ENCODE peak calls at places on chromosomes 6 and 20, in ten cellular contexts. Z is Peyer's patch; S is CD8-positive, alpha-beta T cell; N is lower lobe of right lung; H is esophagus muscularis mucosa; V is heart left ventricle; W is heart right ventricle; L is HL-60; J is left ventricle myocardium inferior; I is sigmoid colon. A is an unnamed sample.

GRCh38 chr6:41636803-41637178 is 1.5 kb upstream of the MDFI start:
- DNase-seq in Z (peak), S (no peak), N (peak), H (no peak), V (peak), W (no peak), L (no peak), J (no peak), I (peak), A (no peak)

GRCh38 chr6:89941031-89941775 is 46.9 kb downstream of the GJA10 start:
- DNase-seq in Z (no peak), S (no peak), N (peak), H (no peak), V (no peak), W (no peak), L (no peak), J (no peak), I (no peak), A (no peak)

GRCh38 chr20:3228750-3229032 is 10.3 kb downstream of the SLC4A11 start:
- DNase-seq in Z (no peak), S (no peak), N (no peak), H (no peak), V (no peak), W (no peak), L (no peak), J (no peak), I (no peak), A (no peak)

GRCh38 chr6:157273756-157274088 is 49.6 kb downstream of the TMEM242 start:
- DNase-seq in Z (peak), S (peak), N (peak), H (no peak), V (peak), W (peak), L (no peak), J (peak), I (no peak), A (no peak)

GRCh38 chr6:132969188-132969587 is 154.8 kb downstream of the RPS12 start:
- DNase-seq in Z (no peak), S (no peak), N (no peak), H (no peak), V (no peak), W (no peak), L (no peak), J (no peak), I (no peak), A (no peak)

GRCh38 chr20:63961664-63962425 is 5.6 kb upstream of the UCKL1 start:
- DNase-seq in Z (no peak), S (no peak), N (no peak), H (no peak), V (peak), W (no peak), L (no peak), J (peak), I (peak), A (no peak)

GRCh38 chr6:141415896-141416295 is 716.8 kb upstream of the GJE1 start:
- DNase-seq in Z (no peak), S (no peak), N (no peak), H (no peak), V (no peak), W (no peak), L (no peak), J (no peak), I (no peak), A (no peak)

GRCh38 chr6:26240157-26240980 is 124.6 kb upstream of the BTN3A2 start:
- DNase-seq in Z (peak), S (peak), N (peak), H (no peak), V (peak), W (no peak), L (no peak), J (peak), I (peak), A (no peak)

GRCh38 chr20:23205656-23206055 is 119.5 kb upstream of the CD93 start:
- DNase-seq in Z (no peak), S (no peak), N (peak), H (peak), V (peak), W (peak), L (no peak), J (peak), I (peak), A (peak)

GRCh38 chr6:158663465-158664167 is 13.8 kb downstream of the SYTL3 start:
- DNase-seq in Z (no peak), S (no peak), N (no peak), H (no peak), V (no peak), W (no peak), L (no peak), J (no peak), I (no peak), A (no peak)

GRCh38 chr6:75791881-75792280 is 42.8 kb downstream of the MYO6 start:
- DNase-seq in Z (no peak), S (no peak), N (no peak), H (no peak), V (no peak), W (no peak), L (no peak), J (no peak), I (no peak), A (no peak)

GRCh38 chr6:69061066-69061465 is 426.0 kb downstream of the ADGRB3 start:
- DNase-seq in Z (no peak), S (no peak), N (no peak), H (no peak), V (no peak), W (no peak), L (no peak), J (no peak), I (no peak), A (no peak)

GRCh38 chr6:168165891-168166290 is 86.9 kb upstream of the FRMD1 start:
- DNase-seq in Z (no peak), S (no peak), N (no peak), H (no peak), V (no peak), W (no peak), L (no peak), J (no peak), I (no peak), A (no peak)

GRCh38 chr6:21214738-21215448 is 378.7 kb upstream of the SOX4 start:
- DNase-seq in Z (no peak), S (no peak), N (no peak), H (no peak), V (no peak), W (no peak), L (no peak), J (no peak), I (no peak), A (no peak)

GRCh38 chr20:53739799-53740785 is 146.5 kb upstream of the ZNF217 start:
- DNase-seq in Z (no peak), S (no peak), N (no peak), H (no peak), V (no peak), W (no peak), L (peak), J (no peak), I (no peak), A (no peak)

GRCh38 chr20:63133481-63134091 is 82.3 kb downstream of the YTHDF1 start:
- DNase-seq in Z (peak), S (no peak), N (peak), H (no peak), V (peak), W (peak), L (no peak), J (no peak), I (peak), A (no peak)

GRCh38 chr6:42249279-42249678 is 31.6 kb upstream of the MRPS10 start:
- DNase-seq in Z (no peak), S (no peak), N (no peak), H (no peak), V (no peak), W (no peak), L (peak), J (no peak), I (no peak), A (no peak)

GRCh38 chr6:137849076-137849708 is 17.9 kb upstream of the TNFAIP3 start:
- DNase-seq in Z (no peak), S (no peak), N (no peak), H (no peak), V (no peak), W (no peak), L (no peak), J (no peak), I (no peak), A (no peak)

GRCh38 chr6:105994522-105995402 is 91.4 kb upstream of the PRDM1 start:
- DNase-seq in Z (peak), S (peak), N (peak), H (no peak), V (peak), W (peak), L (peak), J (peak), I (peak), A (no peak)

GRCh38 chr6:105993341-105993740 is 92.8 kb upstream of the PRDM1 start:
- DNase-seq in Z (no peak), S (no peak), N (no peak), H (no peak), V (no peak), W (no peak), L (no peak), J (no peak), I (no peak), A (no peak)

GRCh38 chr6:105992315-105992961 is 93.7 kb upstream of the PRDM1 start:
- DNase-seq in Z (peak), S (peak), N (peak), H (no peak), V (peak), W (peak), L (peak), J (peak), I (peak), A (no peak)

GRCh38 chr6:105993769-105994521 is 92.2 kb upstream of the PRDM1 start:
- DNase-seq in Z (peak), S (peak), N (peak), H (no peak), V (peak), W (peak), L (peak), J (peak), I (no peak), A (no peak)

DNA sequence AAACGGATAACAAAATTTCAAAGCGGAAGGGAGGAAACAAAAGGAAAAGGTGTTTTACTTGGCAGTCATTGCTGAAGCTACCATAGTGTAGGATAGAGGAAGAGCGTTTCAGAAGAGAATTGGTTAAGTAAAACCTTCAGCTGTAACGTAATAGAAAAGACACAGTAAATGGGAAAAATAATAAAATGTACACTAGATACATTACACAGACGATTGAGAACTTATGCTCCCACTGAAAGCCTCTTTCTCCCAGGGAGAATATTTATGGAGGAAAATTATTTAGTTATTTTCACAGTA is 90.8 kb upstream of the PRDM1 start:
- DNase-seq in Z (no peak), S (no peak), N (no peak), H (no peak), V (no peak), W (no peak), L (no peak), J (no peak), I (no peak), A (no peak)
- H3K4me3 ChIP-seq in Z (peak), S (no peak), N (peak), H (peak), V (peak), W (peak), L (no peak), J (peak), I (peak), A (no peak)

GRCh38 chr6:28947067-28947765 is 23.4 kb upstream of the TRIM27 start:
- DNase-seq in Z (no peak), S (no peak), N (no peak), H (no peak), V (no peak), W (no peak), L (no peak), J (no peak), I (no peak), A (no peak)
- H3K27ac ChIP-seq in Z (no peak), S (no peak), N (no peak), H (no peak), V (no peak), W (no peak), L (no peak), J (no peak), I (no peak), A (no peak)

DNA sequence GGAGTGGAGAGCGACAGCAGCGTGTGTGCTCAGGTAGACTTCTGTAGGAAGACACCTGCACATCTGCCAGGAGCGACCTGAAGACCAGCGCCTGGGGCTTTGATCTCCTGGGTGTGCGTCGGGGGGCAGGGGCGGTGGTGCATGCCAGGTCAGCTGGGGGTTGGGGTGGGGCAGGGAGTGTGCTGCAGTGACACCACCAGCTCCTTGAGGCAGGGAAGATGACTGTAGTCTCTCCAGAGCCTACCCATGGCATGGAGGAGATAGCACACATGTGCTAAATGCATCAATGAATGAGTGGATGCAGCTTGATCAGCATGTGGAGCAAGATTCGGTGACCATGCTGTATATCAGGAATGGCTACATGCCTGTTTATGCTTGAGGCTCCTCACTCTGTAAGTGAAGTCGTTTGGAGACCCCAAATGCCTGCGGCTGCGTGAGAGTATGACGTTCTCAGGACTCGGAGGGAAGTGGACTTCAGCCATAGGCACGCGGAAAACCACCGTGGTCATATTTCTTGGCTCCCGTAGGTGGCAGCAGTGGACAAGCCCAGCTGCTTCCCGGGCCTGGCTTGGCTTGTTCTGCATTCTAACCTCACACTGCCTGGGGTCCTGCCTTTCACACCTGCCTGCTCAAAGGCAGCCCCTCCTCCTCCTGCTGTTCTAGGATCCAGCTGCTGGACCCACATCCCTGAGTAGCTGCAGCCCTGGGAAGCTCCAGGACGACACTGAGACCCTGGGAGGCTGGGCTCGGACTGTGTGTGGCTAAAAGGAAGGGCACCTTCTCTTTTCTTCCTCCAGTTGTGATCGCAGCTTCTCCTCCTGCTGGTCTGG is 39.4 kb upstream of the KCNK16 start:
- DNase-seq in Z (peak), S (no peak), N (peak), H (no peak), V (peak), W (peak), L (peak), J (peak), I (peak), A (peak)
- TF ChIP-seq CTCF in Z (no peak), S (peak), N (peak), H (peak), V (peak), W (peak), L (peak), J (peak), I (peak), A (peak)

DNA sequence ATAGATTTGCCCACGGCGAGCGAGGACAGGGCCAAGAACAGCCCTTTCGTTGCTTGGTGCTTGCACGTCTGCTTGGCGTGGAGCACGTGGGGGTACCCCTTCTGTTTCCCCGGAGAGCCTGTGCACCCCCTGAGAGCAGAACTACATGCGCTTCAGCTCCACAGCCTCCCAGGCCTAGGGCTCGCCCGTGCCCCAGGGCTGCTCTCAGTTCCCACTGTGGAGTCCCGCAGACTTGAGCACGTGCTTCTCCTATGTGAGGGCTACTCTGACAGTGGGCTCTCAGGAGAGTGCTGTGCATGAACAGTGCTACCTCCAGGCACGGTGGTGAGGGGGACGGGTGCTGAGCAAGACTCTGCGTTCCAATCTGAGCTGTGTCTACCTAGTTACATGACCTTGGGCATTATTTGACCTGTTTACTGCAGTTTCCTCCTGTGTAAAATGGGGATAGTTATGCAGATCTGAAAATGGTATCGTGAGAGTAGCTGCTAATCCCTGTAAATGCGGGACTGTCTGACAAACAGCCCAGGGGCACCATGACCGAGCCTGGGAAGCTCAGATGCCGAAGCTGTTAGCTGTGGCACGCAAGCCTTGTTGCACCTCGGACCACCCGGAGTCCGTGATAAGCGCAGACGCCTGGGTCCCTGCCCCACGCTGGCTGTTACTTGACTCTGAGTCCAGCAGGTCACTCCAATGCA is 82.4 kb downstream of the IRF4 start:
- DNase-seq in Z (no peak), S (no peak), N (no peak), H (no peak), V (no peak), W (no peak), L (no peak), J (no peak), I (no peak), A (no peak)
- H3K4me3 ChIP-seq in Z (no peak), S (peak), N (no peak), H (no peak), V (no peak), W (no peak), L (no peak), J (no peak), I (no peak), A (no peak)

GRCh38 chr20:9260027-9260426 is 191.1 kb downstream of the PLCB4 start:
- DNase-seq in Z (no peak), S (no peak), N (no peak), H (no peak), V (no peak), W (no peak), L (no peak), J (no peak), I (no peak), A (no peak)
- H3K27ac ChIP-seq in Z (no peak), S (no peak), N (no peak), H (no peak), V (no peak), W (no peak), L (no peak), J (no peak), I (no peak), A (no peak)

A was measured in coronary artery.